ENCODE peak calls at places on chromosomes 5 and 9, in eight cellular contexts. H, I, N, K, Y, P, D and X are unnamed samples.

GRCh38 chr5:122311400-122311887 is 593 bp upstream of the SNCAIP start:
- DNase-seq in I (peak; percentile 13), K (no peak), H (no peak), D (no peak), Y (no peak), P (no peak), N (no peak), X (no peak)

GRCh38 chr9:115104908-115105307 is 13.0 kb downstream of the TNC start:
- DNase-seq in H (peak; percentile 57), I (no peak), D (no peak), Y (peak; percentile 94), K (no peak), N (no peak), P (no peak), X (no peak)

GRCh38 chr9:125995706-125996105 is 248.5 kb downstream of the PBX3 start:
- DNase-seq in K (no peak), I (no peak), P (no peak), N (no peak), Y (no peak), D (no peak), H (no peak), X (no peak)

GRCh38 chr9:90578116-90578815 is 64.4 kb downstream of the DIRAS2 start:
- DNase-seq in D (no peak), Y (no peak), N (no peak), I (no peak), P (no peak), H (no peak), K (no peak), X (no peak)

GRCh38 chr5:66356011-66356565 is 212.0 kb downstream of the SREK1 start:
- DNase-seq in D (no peak), Y (peak; percentile 6), H (no peak), P (no peak), N (no peak), I (no peak), K (no peak), X (no peak)

GRCh38 chr9:137385061-137385655 is 37.8 kb downstream of the EXD3 start:
- DNase-seq in D (no peak), P (no peak), K (no peak), Y (no peak), N (no peak), I (peak; percentile 16), H (no peak), X (no peak)

GRCh38 chr5:56851258-56851941 is 36.1 kb downstream of the MAP3K1 start:
- DNase-seq in I (no peak), D (no peak), P (no peak), H (no peak), N (no peak), Y (no peak), K (no peak), X (no peak)

GRCh38 chr5:149205625-149206523 is 64.6 kb downstream of the ABLIM3 start:
- DNase-seq in Y (peak; percentile 63), P (no peak), K (no peak), N (no peak), D (no peak), I (peak; percentile 43), H (no peak), X (no peak)

GRCh38 chr5:179828756-179829421 is 8.2 kb downstream of the SQSTM1 start:
- DNase-seq in I (peak; percentile 7), D (no peak), P (no peak), N (no peak), H (no peak), Y (no peak), K (no peak), X (no peak)

GRCh38 chr9:93968451-93969327 is 13.5 kb upstream of the BARX1 start:
- DNase-seq in N (no peak), H (no peak), Y (no peak), I (no peak), D (no peak), P (no peak), K (peak; percentile 58), X (no peak)

GRCh38 chr9:27485158-27485557 is 38.9 kb upstream of the IFNK start:
- DNase-seq in D (no peak), I (no peak), P (no peak), N (no peak), K (no peak), H (no peak), Y (no peak), X (no peak)

GRCh38 chr9:72894342-72894741 is 58.5 kb downstream of the ALDH1A1 start:
- DNase-seq in P (no peak), D (peak; percentile 20), Y (peak; percentile 64), K (no peak), N (no peak), H (peak; percentile 21), I (no peak), X (no peak)

GRCh38 chr9:79632060-79632459 is 60.3 kb downstream of the TLE4 start:
- DNase-seq in K (no peak), I (no peak), Y (no peak), H (no peak), N (no peak), P (no peak), D (no peak), X (no peak)

GRCh38 chr5:132666310-132667123 is 7.3 kb upstream of the IL4 start:
- DNase-seq in D (no peak), I (no peak), N (no peak), Y (no peak), K (no peak), P (no peak), H (no peak), X (no peak)

GRCh38 chr5:153618307-153618706 is 127.8 kb downstream of the GRIA1 start:
- DNase-seq in I (no peak), P (no peak), K (no peak), N (no peak), D (no peak), H (no peak), Y (no peak), X (no peak)

GRCh38 chr5:140145818-140146522 is 20.2 kb downstream of the IGIP start:
- DNase-seq in N (peak; percentile 72), Y (peak; percentile 73), K (peak; percentile 84), D (peak; percentile 48), P (no peak), I (peak; percentile 91), H (peak; percentile 44), X (no peak)

GRCh38 chr9:4370501-4370900 is 70.6 kb upstream of the GLIS3 start:
- DNase-seq in K (no peak), N (no peak), H (no peak), P (no peak), Y (no peak), I (no peak), D (no peak), X (no peak)

GRCh38 chr5:10482791-10483530 is 41.3 kb downstream of the ROPN1L start:
- DNase-seq in H (no peak), I (no peak), K (no peak), Y (no peak), P (no peak), N (no peak), D (no peak), X (no peak)